ENCODE peak calls at places on chromosomes 11 and 22, in five cellular contexts. One of them, this sample, is unnamed.

GRCh38 chr11:2770556-2771301 is 70.9 kb upstream of the KCNQ1OT1 start:
- DNase-seq in left ventricle myocardium inferior: no peak
- DNase-seq in brain microvascular endothelial cell: no peak
- DNase-seq in OCI-LY7: no peak
- DNase-seq in endothelial cell of umbilical vein: no peak
- DNase-seq in this sample: no peak

GRCh38 chr22:33823552-33823951 is 96.7 kb downstream of the LARGE1 start:
- DNase-seq in left ventricle myocardium inferior: no peak
- DNase-seq in brain microvascular endothelial cell: peak; percentile 75
- DNase-seq in OCI-LY7: no peak
- DNase-seq in endothelial cell of umbilical vein: no peak
- DNase-seq in this sample: no peak

GRCh38 chr22:20406686-20407408 is 12.9 kb downstream of the ZNF74 start:
- DNase-seq in left ventricle myocardium inferior: no peak
- DNase-seq in brain microvascular endothelial cell: no peak
- DNase-seq in OCI-LY7: no peak
- DNase-seq in endothelial cell of umbilical vein: no peak
- DNase-seq in this sample: no peak

GRCh38 chr11:80241766-80242165 is 800.9 kb upstream of the TENM4 start:
- DNase-seq in left ventricle myocardium inferior: no peak
- DNase-seq in brain microvascular endothelial cell: peak; percentile 83
- DNase-seq in OCI-LY7: no peak
- DNase-seq in endothelial cell of umbilical vein: no peak
- DNase-seq in this sample: no peak

GRCh38 chr22:45294030-45294429 is 9.3 kb downstream of the UPK3A start:
- DNase-seq in left ventricle myocardium inferior: no peak
- DNase-seq in brain microvascular endothelial cell: no peak
- DNase-seq in OCI-LY7: no peak
- DNase-seq in endothelial cell of umbilical vein: no peak
- DNase-seq in this sample: no peak

GRCh38 chr11:33701302-33701701 is 676 bp upstream of the C11orf91 start:
- DNase-seq in left ventricle myocardium inferior: no peak
- DNase-seq in brain microvascular endothelial cell: peak; percentile 35
- DNase-seq in OCI-LY7: peak; percentile 10
- DNase-seq in endothelial cell of umbilical vein: peak; percentile 83
- DNase-seq in this sample: peak; percentile 74

GRCh38 chr11:58626915-58627483 is 4.5 kb downstream of the CNTF start:
- DNase-seq in left ventricle myocardium inferior: no peak
- DNase-seq in brain microvascular endothelial cell: no peak
- DNase-seq in OCI-LY7: peak; percentile 18
- DNase-seq in endothelial cell of umbilical vein: no peak
- DNase-seq in this sample: no peak

GRCh38 chr11:59756845-59757244 is 1.7 kb downstream of the STX3 start:
- DNase-seq in left ventricle myocardium inferior: no peak
- DNase-seq in brain microvascular endothelial cell: peak; percentile 23
- DNase-seq in OCI-LY7: no peak
- DNase-seq in endothelial cell of umbilical vein: no peak
- DNase-seq in this sample: peak; percentile 66

GRCh38 chr11:18633256-18634139 is 644 bp downstream of the SPTY2D1 start:
- DNase-seq in left ventricle myocardium inferior: no peak
- DNase-seq in brain microvascular endothelial cell: peak; percentile 7
- DNase-seq in OCI-LY7: peak; percentile 44
- DNase-seq in endothelial cell of umbilical vein: no peak
- DNase-seq in this sample: peak; percentile 71

GRCh38 chr11:68527585-68527984 is 67.0 kb downstream of the PPP6R3 start:
- DNase-seq in left ventricle myocardium inferior: no peak
- DNase-seq in brain microvascular endothelial cell: no peak
- DNase-seq in OCI-LY7: no peak
- DNase-seq in endothelial cell of umbilical vein: no peak
- DNase-seq in this sample: no peak

GRCh38 chr11:115408036-115408911 is 95.9 kb downstream of the CADM1 start:
- DNase-seq in left ventricle myocardium inferior: no peak
- DNase-seq in brain microvascular endothelial cell: no peak
- DNase-seq in OCI-LY7: no peak
- DNase-seq in endothelial cell of umbilical vein: no peak
- DNase-seq in this sample: no peak

GRCh38 chr11:19820100-19820499 is 107.5 kb downstream of the NAV2 start:
- DNase-seq in left ventricle myocardium inferior: no peak
- DNase-seq in brain microvascular endothelial cell: no peak
- DNase-seq in OCI-LY7: no peak
- DNase-seq in endothelial cell of umbilical vein: no peak
- DNase-seq in this sample: no peak

GRCh38 chr11:62553839-62554361 is 7.3 kb upstream of the AHNAK start:
- DNase-seq in left ventricle myocardium inferior: no peak
- DNase-seq in brain microvascular endothelial cell: peak; percentile 86
- DNase-seq in OCI-LY7: no peak
- DNase-seq in endothelial cell of umbilical vein: no peak
- DNase-seq in this sample: peak; percentile 96

GRCh38 chr11:9577032-9577431 is 3.6 kb downstream of the WEE1 start:
- DNase-seq in left ventricle myocardium inferior: no peak
- DNase-seq in brain microvascular endothelial cell: peak; percentile 52
- DNase-seq in OCI-LY7: no peak
- DNase-seq in endothelial cell of umbilical vein: peak; percentile 41
- DNase-seq in this sample: peak; percentile 58

GRCh38 chr11:134047586-134047999 is 21.3 kb upstream of the JAM3 start:
- DNase-seq in left ventricle myocardium inferior: peak; percentile 81
- DNase-seq in brain microvascular endothelial cell: peak; percentile 55
- DNase-seq in OCI-LY7: no peak
- DNase-seq in endothelial cell of umbilical vein: no peak
- DNase-seq in this sample: peak; percentile 85

GRCh38 chr22:38796262-38796957 is 2.5 kb upstream of the DNAL4 start:
- DNase-seq in left ventricle myocardium inferior: no peak
- DNase-seq in brain microvascular endothelial cell: no peak
- DNase-seq in OCI-LY7: no peak
- DNase-seq in endothelial cell of umbilical vein: no peak
- DNase-seq in this sample: no peak

GRCh38 chr22:44729391-44730012 is 22.9 kb upstream of the ARHGAP8 start:
- DNase-seq in left ventricle myocardium inferior: peak; percentile 57
- DNase-seq in brain microvascular endothelial cell: peak; percentile 35
- DNase-seq in OCI-LY7: no peak
- DNase-seq in endothelial cell of umbilical vein: peak; percentile 38
- DNase-seq in this sample: peak; percentile 76

GRCh38 chr11:58028687-58029411 is 1.9 kb upstream of the OR6Q1 start:
- DNase-seq in left ventricle myocardium inferior: no peak
- DNase-seq in brain microvascular endothelial cell: no peak
- DNase-seq in OCI-LY7: no peak
- DNase-seq in endothelial cell of umbilical vein: peak; percentile 30
- DNase-seq in this sample: no peak

GRCh38 chr11:64842851-64843841 is 1.3 kb downstream of the CDC42BPG start:
- DNase-seq in left ventricle myocardium inferior: no peak
- DNase-seq in brain microvascular endothelial cell: no peak
- DNase-seq in OCI-LY7: no peak
- DNase-seq in endothelial cell of umbilical vein: no peak
- DNase-seq in this sample: no peak

GRCh38 chr11:68287419-68287818 is 15.6 kb upstream of the C11orf24 start:
- DNase-seq in left ventricle myocardium inferior: no peak
- DNase-seq in brain microvascular endothelial cell: no peak
- DNase-seq in OCI-LY7: no peak
- DNase-seq in endothelial cell of umbilical vein: peak; percentile 62
- DNase-seq in this sample: no peak

GRCh38 chr11:69076129-69076791 is 27.5 kb downstream of the TPCN2 start:
- DNase-seq in left ventricle myocardium inferior: no peak
- DNase-seq in brain microvascular endothelial cell: peak; percentile 38
- DNase-seq in OCI-LY7: no peak
- DNase-seq in endothelial cell of umbilical vein: no peak
- DNase-seq in this sample: no peak

GRCh38 chr22:41951898-41952474 is at the start of gene SMIM45:
- DNase-seq in left ventricle myocardium inferior: no peak
- DNase-seq in brain microvascular endothelial cell: no peak
- DNase-seq in OCI-LY7: peak; percentile 78
- DNase-seq in endothelial cell of umbilical vein: no peak
- DNase-seq in this sample: no peak

GRCh38 chr11:120564573-120565301 is 53.2 kb downstream of the GRIK4 start:
- DNase-seq in left ventricle myocardium inferior: peak; percentile 45
- DNase-seq in brain microvascular endothelial cell: peak; percentile 67
- DNase-seq in OCI-LY7: no peak
- DNase-seq in endothelial cell of umbilical vein: peak; percentile 45
- DNase-seq in this sample: peak; percentile 53

GRCh38 chr11:120431633-120432032 is 79.9 kb upstream of the GRIK4 start:
- DNase-seq in left ventricle myocardium inferior: no peak
- DNase-seq in brain microvascular endothelial cell: peak; percentile 62
- DNase-seq in OCI-LY7: peak; percentile 5
- DNase-seq in endothelial cell of umbilical vein: no peak
- DNase-seq in this sample: peak; percentile 47

GRCh38 chr11:100774859-100775258 is 87.8 kb downstream of the ARHGAP42 start:
- DNase-seq in left ventricle myocardium inferior: no peak
- DNase-seq in brain microvascular endothelial cell: peak; percentile 16
- DNase-seq in OCI-LY7: no peak
- DNase-seq in endothelial cell of umbilical vein: no peak
- DNase-seq in this sample: no peak

GRCh38 chr22:29342577-29343312 is 27.2 kb upstream of the RASL10A start:
- DNase-seq in left ventricle myocardium inferior: no peak
- DNase-seq in brain microvascular endothelial cell: no peak
- DNase-seq in OCI-LY7: no peak
- DNase-seq in endothelial cell of umbilical vein: no peak
- DNase-seq in this sample: no peak

GRCh38 chr22:23403720-23404688 is 176.1 kb downstream of the IGLL1 start:
- DNase-seq in left ventricle myocardium inferior: no peak
- DNase-seq in brain microvascular endothelial cell: no peak
- DNase-seq in OCI-LY7: no peak
- DNase-seq in endothelial cell of umbilical vein: no peak
- DNase-seq in this sample: no peak

DNA sequence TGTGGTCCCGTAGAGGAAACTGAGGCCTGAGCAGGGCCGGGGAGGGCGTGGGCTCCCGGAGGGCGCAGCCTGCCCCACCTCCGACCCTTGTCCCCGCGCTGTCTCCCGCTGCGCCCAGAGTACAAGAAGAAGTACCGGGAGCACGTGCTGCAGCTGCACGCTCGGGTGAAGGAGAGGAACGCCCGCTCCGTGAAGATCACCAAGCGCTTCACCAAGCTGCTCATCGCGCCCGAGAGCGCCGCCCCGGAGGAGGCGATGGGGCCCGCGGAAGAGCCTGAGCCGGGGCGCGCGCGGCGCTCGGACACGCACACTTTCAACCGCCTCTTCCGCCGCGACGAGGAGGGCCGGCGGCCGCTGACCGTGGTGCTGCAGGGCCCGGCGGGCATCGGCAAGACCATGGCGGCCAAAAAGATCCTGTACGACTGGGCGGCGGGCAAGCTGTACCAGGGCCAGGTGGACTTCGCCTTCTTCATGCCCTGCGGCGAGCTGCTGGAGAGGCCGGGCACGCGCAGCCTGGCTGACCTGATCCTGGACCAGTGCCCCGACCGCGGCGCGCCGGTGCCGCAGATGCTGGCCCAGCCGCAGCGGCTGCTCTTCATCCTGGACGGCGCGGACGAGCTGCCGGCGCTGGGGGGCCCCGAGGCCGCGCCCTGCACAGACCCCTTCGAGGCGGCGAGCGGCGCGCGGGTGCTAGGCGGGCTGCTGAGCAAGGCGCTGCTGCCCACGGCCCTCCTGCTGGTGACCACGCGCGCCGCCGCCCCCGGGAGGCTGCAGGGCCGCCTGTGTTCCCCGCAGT is 2.0 kb downstream of the NLRP6 start:
- DNase-seq in left ventricle myocardium inferior: no peak
- DNase-seq in brain microvascular endothelial cell: no peak
- DNase-seq in OCI-LY7: no peak
- DNase-seq in endothelial cell of umbilical vein: no peak
- DNase-seq in this sample: peak; percentile 65
- H3K4me3 ChIP-seq in left ventricle myocardium inferior: peak overlapping the region; percentile 53
- H3K4me3 ChIP-seq in brain microvascular endothelial cell: no peak overlapping the region
- H3K4me3 ChIP-seq in OCI-LY7: no peak overlapping the region
- H3K4me3 ChIP-seq in endothelial cell of umbilical vein: no peak overlapping the region
- H3K4me3 ChIP-seq in this sample: no peak overlapping the region

GRCh38 chr11:117098269-117099231 is at the start of gene SIK3:
- DNase-seq in left ventricle myocardium inferior: peak; percentile 95
- DNase-seq in brain microvascular endothelial cell: peak; percentile 83
- DNase-seq in OCI-LY7: peak; percentile 96
- DNase-seq in endothelial cell of umbilical vein: peak; percentile 92
- DNase-seq in this sample: peak; percentile 99
- TF ChIP-seq CTCF in left ventricle myocardium inferior: no peak
- TF ChIP-seq CTCF in brain microvascular endothelial cell: peak; percentile 73
- TF ChIP-seq CTCF in OCI-LY7: peak; percentile 63
- TF ChIP-seq CTCF in endothelial cell of umbilical vein: peak; percentile 53
- TF ChIP-seq CTCF in this sample: peak; percentile 66

GRCh38 chr11:122559734-122560382 is 95.7 kb upstream of the UBASH3B start:
- DNase-seq in left ventricle myocardium inferior: no peak
- DNase-seq in brain microvascular endothelial cell: peak; percentile 48
- DNase-seq in OCI-LY7: no peak
- DNase-seq in endothelial cell of umbilical vein: no peak
- DNase-seq in this sample: no peak
- H3K4me3 ChIP-seq in left ventricle myocardium inferior: no peak overlapping the region
- H3K4me3 ChIP-seq in brain microvascular endothelial cell: no peak overlapping the region
- H3K4me3 ChIP-seq in OCI-LY7: no peak overlapping the region
- H3K4me3 ChIP-seq in endothelial cell of umbilical vein: no peak overlapping the region
- H3K4me3 ChIP-seq in this sample: no peak overlapping the region

DNA sequence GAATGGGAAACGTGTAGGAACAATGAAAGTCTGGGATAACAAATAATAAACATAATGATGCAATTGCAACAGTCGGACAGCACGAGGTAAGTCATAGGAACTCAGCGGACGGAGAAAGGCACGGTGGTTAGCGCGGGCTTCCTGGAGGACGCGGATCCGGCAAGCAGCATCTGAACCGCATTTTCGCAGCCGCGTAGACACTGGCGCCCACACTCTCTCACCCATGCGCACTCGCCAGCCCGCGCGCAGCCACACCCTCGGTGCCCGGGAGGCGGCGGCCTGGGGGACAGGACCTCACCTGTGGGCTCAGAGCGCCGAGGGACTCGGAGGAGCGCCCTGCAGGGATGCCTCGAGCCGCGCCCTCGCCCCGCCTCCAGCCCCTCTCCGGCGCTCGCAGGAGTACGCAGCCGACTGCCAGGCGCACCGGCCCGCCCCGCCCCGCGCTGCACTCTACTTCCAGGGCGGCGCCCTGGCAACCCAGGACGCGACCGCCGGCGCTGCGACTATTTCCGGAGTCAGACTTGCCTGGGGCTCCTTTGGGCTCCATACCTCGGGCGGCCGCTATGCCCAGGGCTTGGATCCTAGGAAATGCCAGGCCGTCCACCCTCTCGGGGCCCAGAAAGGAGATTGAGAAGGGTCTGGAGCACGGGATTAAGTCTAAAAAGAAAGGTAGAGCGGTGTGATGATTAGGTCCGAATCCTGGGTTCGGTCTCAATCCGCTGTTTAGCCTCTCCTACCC is at the start of gene TTLL1:
- DNase-seq in left ventricle myocardium inferior: peak; percentile 91
- DNase-seq in brain microvascular endothelial cell: peak; percentile 85
- DNase-seq in OCI-LY7: peak; percentile 91
- DNase-seq in endothelial cell of umbilical vein: peak; percentile 84
- DNase-seq in this sample: peak; percentile 97
- TF ChIP-seq CTCF in left ventricle myocardium inferior: peak; percentile 27
- TF ChIP-seq CTCF in brain microvascular endothelial cell: peak; percentile 23
- TF ChIP-seq CTCF in OCI-LY7: no peak
- TF ChIP-seq CTCF in endothelial cell of umbilical vein: peak; percentile 4
- TF ChIP-seq CTCF in this sample: no peak

DNA sequence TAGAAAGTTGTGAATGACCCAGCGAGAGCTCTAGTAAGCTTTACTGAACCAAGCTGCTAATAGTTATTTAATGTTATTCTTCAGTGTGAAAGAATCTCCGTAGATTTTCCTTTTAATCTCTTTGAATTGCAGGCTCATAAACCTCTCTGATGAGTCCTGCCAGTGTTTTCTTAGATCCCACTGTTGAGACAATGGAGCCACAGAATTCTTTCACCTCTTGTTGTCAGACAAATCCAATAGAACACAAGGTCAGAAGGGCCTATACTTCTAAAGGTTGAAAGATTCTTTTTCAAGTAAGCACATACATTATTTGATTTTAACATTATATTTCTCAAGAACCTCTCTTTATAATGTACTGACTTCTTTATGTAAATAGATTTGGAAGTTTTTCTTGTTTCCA is 52.2 kb downstream of the DNAJC24 start:
- DNase-seq in left ventricle myocardium inferior: no peak
- DNase-seq in brain microvascular endothelial cell: no peak
- DNase-seq in OCI-LY7: no peak
- DNase-seq in endothelial cell of umbilical vein: no peak
- DNase-seq in this sample: no peak
- H3K4me3 ChIP-seq in left ventricle myocardium inferior: no peak overlapping the region
- H3K4me3 ChIP-seq in brain microvascular endothelial cell: no peak overlapping the region
- H3K4me3 ChIP-seq in OCI-LY7: no peak overlapping the region
- H3K4me3 ChIP-seq in endothelial cell of umbilical vein: no peak overlapping the region
- H3K4me3 ChIP-seq in this sample: no peak overlapping the region

This sample was measured in foreskin fibroblast.